ENCODE peak calls at places on chromosomes 4 and X, in five cellular contexts. L is upper lobe of right lung; Z is CD4-positive, alpha-beta T cell; P is psoas muscle; R is fibroblast of lung. C is an unnamed sample. For H3K9me3, the result is how much of the 10 kb centered on the place peaks cover.

GRCh38 chrX:115344885-115345653 is 55.6 kb downstream of the LUZP4 start:
- DNase-seq in Z (no peak), P (peak), L (peak), R (peak), C (peak)

GRCh38 chr4:38499101-38499500 is 164.9 kb upstream of the KLF3 start:
- DNase-seq in P (no peak), R (peak), Z (no peak), L (no peak), C (no peak)

GRCh38 chr4:182881928-182882327 is 35.3 kb downstream of the DCTD start:
- DNase-seq in Z (no peak), L (no peak), P (no peak), R (peak), C (no peak)

GRCh38 chrX:3046253-3046909 is 5.1 kb downstream of the ARSF start:
- DNase-seq in P (no peak), Z (no peak), R (no peak), L (no peak), C (no peak)

GRCh38 chr4:47032405-47033106 is 1.2 kb downstream of the GABRB1 start:
- DNase-seq in R (peak), Z (no peak), L (peak), P (peak), C (peak)

GRCh38 chr4:10024303-10024702 is 3.0 kb upstream of the SLC2A9 start:
- DNase-seq in L (no peak), R (no peak), P (no peak), Z (no peak), C (no peak)

GRCh38 chrX:103405009-103405333 is 28.6 kb downstream of the BEX3 start:
- DNase-seq in R (no peak), P (no peak), Z (no peak), L (no peak), C (no peak)

GRCh38 chrX:129779747-129780146 is at the start of gene SASH3:
- DNase-seq in P (peak), Z (peak), L (peak), R (no peak), C (peak)

GRCh38 chr4:140876597-140877364 is 120.6 kb upstream of the TBC1D9 start:
- DNase-seq in R (peak), L (no peak), Z (no peak), P (no peak), C (no peak)

GRCh38 chrX:18360867-18361266 is 6.4 kb upstream of the SCML2 start:
- DNase-seq in R (no peak), Z (no peak), L (no peak), P (peak), C (no peak)

GRCh38 chr4:57044279-57044678 is 65.6 kb downstream of the POLR2B start:
- DNase-seq in L (no peak), P (no peak), R (no peak), Z (no peak), C (no peak)

GRCh38 chrX:28628101-28628500 is 40.9 kb downstream of the IL1RAPL1 start:
- DNase-seq in L (no peak), Z (no peak), P (no peak), R (no peak), C (no peak)

GRCh38 chr4:149911995-149912394 is 96.4 kb upstream of the IQCM start:
- DNase-seq in P (no peak), R (peak), L (no peak), Z (no peak), C (no peak)

GRCh38 chr4:71441186-71442169 is 102.7 kb downstream of the SLC4A4 start:
- DNase-seq in L (no peak), Z (no peak), P (no peak), R (peak), C (no peak)

GRCh38 chrX:105314468-105314867 is 94.0 kb upstream of the TEX13A start:
- DNase-seq in Z (no peak), P (no peak), L (no peak), R (peak), C (no peak)

GRCh38 chr4:6107114-6107791 is 89.0 kb upstream of the C4orf50 start:
- DNase-seq in L (no peak), P (no peak), R (no peak), Z (no peak), C (no peak)

GRCh38 chrX:11908371-11908770 is 150.3 kb downstream of the MSL3 start:
- DNase-seq in P (no peak), L (no peak), R (peak), Z (no peak), C (peak)

GRCh38 chr4:118962540-118962939 is 73.9 kb downstream of the SYNPO2 start:
- DNase-seq in L (no peak), Z (no peak), P (no peak), R (no peak), C (no peak)

GRCh38 chrX:11380187-11380586 is 87.0 kb downstream of the AMELX start:
- DNase-seq in Z (no peak), L (no peak), R (no peak), P (no peak), C (no peak)

GRCh38 chr4:122232633-122233032 is 80.5 kb downstream of the BLTP1 start:
- DNase-seq in R (no peak), L (no peak), Z (no peak), P (no peak), C (no peak)

GRCh38 chrX:41481264-41482109 is 34.3 kb downstream of the NYX start:
- DNase-seq in R (no peak), L (no peak), P (no peak), Z (no peak), C (no peak)

GRCh38 chr4:128954941-128955340 is 138.4 kb downstream of the SCLT1 start:
- DNase-seq in L (no peak), Z (no peak), P (no peak), R (no peak), C (no peak)

GRCh38 chr4:190019023-190019858 is 7.8 kb downstream of the FRG2 start:
- DNase-seq in P (no peak), R (no peak), L (no peak), Z (no peak), C (no peak)

GRCh38 chrX:633655-634305 is 3.2 kb downstream of the SHOX start:
- DNase-seq in P (no peak), R (no peak), Z (no peak), L (no peak), C (no peak)

GRCh38 chr4:123696712-123697111 is 300.1 kb downstream of the SPRY1 start:
- DNase-seq in Z (no peak), L (no peak), R (no peak), P (no peak), C (no peak)

GRCh38 chrX:44440006-44440405 is 96.5 kb upstream of the EFHC2 start:
- DNase-seq in R (no peak), L (no peak), Z (no peak), P (no peak), C (no peak)

GRCh38 chr4:8168232-8168631 is 9.6 kb upstream of the ABLIM2 start:
- DNase-seq in L (no peak), Z (no peak), R (no peak), P (no peak), C (no peak)

GRCh38 chr4:19024047-19024446 is 1002.5 kb upstream of the LCORL start:
- DNase-seq in R (no peak), L (no peak), Z (no peak), P (no peak), C (no peak)

GRCh38 chr4:19026281-19026680 is 1004.7 kb upstream of the LCORL start:
- DNase-seq in Z (no peak), P (no peak), L (peak), R (peak), C (no peak)

GRCh38 chr4:19025031-19025430 is 1003.5 kb upstream of the LCORL start:
- DNase-seq in Z (no peak), P (no peak), L (no peak), R (peak), C (no peak)

DNA sequence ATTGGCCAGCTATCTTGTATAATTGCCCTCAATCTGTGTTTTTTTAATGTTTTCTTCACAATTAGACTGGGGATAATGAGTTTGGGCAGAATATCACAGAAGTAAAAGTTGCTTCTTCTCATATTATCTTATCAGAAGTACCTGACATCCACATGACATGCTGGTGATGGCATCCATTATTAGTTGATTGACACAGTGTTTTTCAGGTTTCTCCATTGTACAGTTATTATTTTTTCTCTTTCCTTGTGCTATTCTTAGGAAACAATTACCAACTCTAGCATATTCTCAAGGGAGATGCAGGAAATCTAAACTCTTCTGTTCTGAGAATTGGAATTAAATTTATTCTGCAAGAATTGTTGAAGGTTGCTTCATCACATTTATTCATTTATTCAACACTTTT is 1000.1 kb upstream of the LCORL start:
- DNase-seq in Z (no peak), L (no peak), P (no peak), R (no peak), C (no peak)
- H3K9me3 ChIP-seq in Z (under half), L (under half), P (under half), R (under half), C (under half)

GRCh38 chrX:48715876-48716502 is 19.5 kb downstream of the SUV39H1 start:
- DNase-seq in Z (no peak), L (no peak), P (no peak), R (peak), C (no peak)

GRCh38 chrX:48711929-48712505 is 15.5 kb downstream of the SUV39H1 start:
- DNase-seq in R (no peak), P (no peak), Z (no peak), L (no peak), C (no peak)

GRCh38 chrX:48714573-48714972 is 18.0 kb downstream of the SUV39H1 start:
- DNase-seq in R (no peak), P (no peak), L (no peak), Z (no peak), C (no peak)

GRCh38 chrX:48713847-48714246 is 17.3 kb downstream of the SUV39H1 start:
- DNase-seq in P (no peak), R (no peak), L (no peak), Z (no peak), C (no peak)

DNA sequence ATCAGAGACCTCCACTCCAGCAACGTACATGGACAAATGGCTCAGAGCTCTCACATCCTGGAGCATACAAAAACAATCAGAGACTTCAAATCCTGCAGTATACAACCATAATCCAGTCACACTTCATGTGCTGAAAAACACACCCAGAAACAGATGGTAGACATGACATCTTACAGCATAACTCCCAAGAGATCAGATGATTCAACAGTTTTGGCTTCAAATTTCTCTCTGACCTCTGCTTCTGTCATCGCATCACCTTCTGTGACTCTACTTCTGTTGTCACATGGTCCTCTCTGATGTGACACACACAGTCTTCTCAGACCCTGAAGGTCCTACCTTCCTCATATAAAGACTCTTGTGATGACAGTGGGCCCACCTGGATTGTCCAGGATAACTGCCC is 18.5 kb downstream of the SUV39H1 start:
- DNase-seq in P (no peak), L (no peak), R (peak), Z (no peak), C (no peak)
- H3K9me3 ChIP-seq in P (under half), L (under half), R (under half), Z (under half), C (under half)

DNA sequence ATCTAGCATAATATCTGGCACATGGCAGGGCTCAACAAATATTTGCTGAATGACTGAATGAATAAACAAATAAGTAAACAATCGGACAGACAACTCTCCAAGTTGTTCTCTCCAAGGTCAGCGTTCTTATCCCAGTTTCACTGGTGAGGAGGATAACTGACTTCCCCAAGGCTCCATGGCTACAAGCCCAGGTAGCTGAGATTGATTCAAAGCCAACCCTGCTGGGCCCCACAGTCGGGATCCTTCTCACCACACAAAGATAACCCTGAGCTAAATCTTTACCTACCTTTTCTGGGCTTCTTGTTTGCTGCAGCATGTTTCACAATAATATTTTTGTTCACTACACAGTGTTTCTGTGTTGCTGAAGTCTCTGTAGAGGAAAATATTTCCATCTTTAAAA is 54.9 kb downstream of the USP46 start:
- DNase-seq in R (no peak), Z (no peak), L (no peak), P (no peak), C (no peak)
- H3K9me3 ChIP-seq in R (under half), Z (under half), L (under half), P (under half), C (under half)

GRCh38 chr4:176293660-176294059 is 24.6 kb upstream of the ASB5 start:
- DNase-seq in Z (no peak), P (no peak), L (no peak), R (no peak), C (no peak)
- H3K9me3 ChIP-seq in Z (under half), P (under half), L (under half), R (under half), C (under half)

DNA sequence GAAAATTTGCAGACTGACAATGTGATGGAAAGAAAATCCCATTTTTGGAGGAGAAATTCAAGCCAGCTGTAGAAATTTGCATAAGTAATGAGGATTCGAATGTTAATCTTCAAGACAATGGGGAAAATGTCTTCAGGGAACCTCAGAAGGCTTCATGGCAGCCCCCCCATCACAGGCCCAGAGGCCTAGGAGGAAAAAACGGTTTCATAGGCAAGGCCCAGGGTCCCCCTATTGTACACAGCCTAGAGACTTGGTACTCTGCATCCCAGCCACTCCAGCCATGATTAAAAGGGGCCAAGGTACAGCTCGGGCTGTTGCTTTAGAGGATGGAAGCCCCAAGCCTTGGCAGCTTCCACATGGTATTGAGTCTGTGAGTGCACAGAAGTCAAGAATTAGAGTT is 303.6 kb upstream of the PCDH7 start:
- DNase-seq in P (no peak), L (no peak), R (no peak), Z (no peak), C (no peak)
- H3K9me3 ChIP-seq in P (under half), L (under half), R (under half), Z (under half), C (half or more)

GRCh38 chrX:30799327-30799726 is 89.7 kb downstream of the TAB3 start:
- DNase-seq in P (no peak), L (no peak), R (no peak), Z (no peak), C (no peak)
- H3K9me3 ChIP-seq in P (under half), L (under half), R (under half), Z (under half), C (under half)

GRCh38 chrX:81232218-81232617 is 30.3 kb downstream of the SH3BGRL start:
- DNase-seq in Z (no peak), R (no peak), P (no peak), L (no peak), C (no peak)

GRCh38 chrX:81237516-81237915 is 35.6 kb downstream of the SH3BGRL start:
- DNase-seq in Z (no peak), L (no peak), R (no peak), P (no peak), C (no peak)

GRCh38 chrX:81241753-81242152 is 39.9 kb downstream of the SH3BGRL start:
- DNase-seq in Z (no peak), R (no peak), P (no peak), L (no peak), C (no peak)

GRCh38 chrX:81240701-81241100 is 38.8 kb downstream of the SH3BGRL start:
- DNase-seq in R (no peak), L (no peak), Z (no peak), P (no peak), C (no peak)

DNA sequence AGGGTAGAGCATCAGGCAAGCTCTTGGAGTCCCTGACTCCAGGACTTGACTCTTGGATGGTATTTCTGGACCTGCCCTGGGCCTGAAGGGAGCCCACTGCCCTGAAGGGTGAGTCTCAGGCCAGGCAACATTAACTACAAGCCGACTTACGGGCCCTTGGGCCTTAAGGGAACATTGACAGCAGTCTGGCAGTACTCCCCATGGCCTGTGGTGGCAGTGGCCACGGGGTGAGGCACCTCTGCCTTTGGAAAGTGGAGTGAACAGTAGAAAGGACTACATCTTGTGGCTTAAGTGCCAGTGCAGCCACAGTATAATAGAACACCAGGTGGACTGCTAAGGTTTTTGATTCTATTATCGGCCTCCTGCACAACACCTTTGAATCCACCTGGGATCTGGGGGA is 36.3 kb downstream of the SH3BGRL start:
- DNase-seq in L (no peak), Z (no peak), R (no peak), P (no peak), C (no peak)
- H3K9me3 ChIP-seq in L (under half), Z (under half), R (under half), P (under half), C (under half)

DNA sequence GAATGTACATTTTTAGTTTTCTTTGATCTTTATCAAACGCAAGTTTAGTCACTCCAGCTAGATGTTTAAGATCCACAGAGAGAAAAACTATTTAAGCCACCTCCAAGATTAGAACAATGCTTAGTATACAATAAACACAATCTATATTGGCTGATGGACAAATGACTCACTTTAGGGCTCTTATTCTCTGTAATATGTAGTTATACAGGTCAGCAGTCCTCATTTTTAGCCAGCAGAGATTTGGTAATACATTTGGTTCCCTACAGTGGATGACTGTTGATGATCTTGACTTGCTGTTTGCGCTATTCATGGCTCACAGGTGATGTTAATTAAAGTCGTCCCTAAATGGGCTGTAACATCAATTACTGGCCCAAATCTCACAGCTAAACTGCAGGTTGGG is 11.9 kb upstream of the DTHD1 start:
- DNase-seq in L (no peak), P (no peak), R (no peak), Z (no peak), C (no peak)
- H3K9me3 ChIP-seq in L (under half), P (under half), R (under half), Z (under half), C (under half)

DNA sequence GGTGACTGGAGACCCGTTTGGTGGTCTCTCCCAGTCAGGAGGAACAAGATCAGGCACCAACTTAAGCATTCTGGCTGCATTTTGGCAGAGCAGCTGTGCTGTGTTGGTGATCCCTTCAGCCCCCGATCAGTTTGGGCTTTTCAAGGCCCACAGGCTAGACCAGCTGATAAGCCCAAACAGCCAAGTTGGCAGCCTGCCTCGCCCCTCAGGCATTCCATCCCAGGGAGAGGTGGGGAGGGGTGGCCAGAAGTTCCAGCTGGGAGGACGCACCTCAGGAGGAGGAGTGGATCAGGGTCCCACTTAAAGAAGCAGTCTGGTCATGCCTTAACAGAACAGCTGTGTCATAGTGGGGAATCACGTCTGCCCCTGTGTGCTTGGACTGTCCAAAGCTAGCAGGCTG is 105.8 kb downstream of the CHIC1 start:
- DNase-seq in R (peak), P (no peak), L (no peak), Z (no peak), C (no peak)
- H3K9me3 ChIP-seq in R (under half), P (under half), L (under half), Z (under half), C (under half)

GRCh38 chrX:74133156-74133796 is 170.7 kb upstream of the ZCCHC13 start:
- DNase-seq in P (no peak), R (peak), Z (no peak), L (no peak), C (no peak)

GRCh38 chrX:74138943-74139342 is 165.0 kb upstream of the ZCCHC13 start:
- DNase-seq in L (no peak), P (no peak), R (no peak), Z (no peak), C (no peak)
- H3K9me3 ChIP-seq in L (under half), P (under half), R (under half), Z (under half), C (under half)

C was measured in mucosa of descending colon.